ENCODE peak calls at places on chromosome 6, in ten cellular contexts. N is esophagus squamous epithelium, L is tibial nerve, M is heart left ventricle, C is adrenal gland, V is HepG2, E is suprapubic skin, H is GM12878, R is uterus, D is endothelial cell of umbilical vein. I is an unnamed sample.
A peak's percentile ranks its signal among the peaks of the same experiment; 100 is the strongest.

GRCh38 chr6:90484903-90485302 is 102.0 kb downstream of the MAP3K7 start:
- DNase-seq in R (no peak), L (no peak), V (no peak), N (no peak), M (no peak), D (no peak), C (no peak), E (no peak), H (no peak), I (no peak)

GRCh38 chr6:81169166-81169565 is 583.3 kb downstream of the TENT5A start:
- DNase-seq in H (no peak), V (no peak), N (no peak), D (peak; percentile 52), C (no peak), L (no peak), E (no peak), M (no peak), R (no peak), I (no peak)

GRCh38 chr6:7389162-7389450 is 436 bp downstream of the CAGE1 start:
- DNase-seq in H (no peak), M (no peak), V (no peak), C (peak; percentile 84), E (no peak), N (no peak), L (no peak), D (no peak), R (no peak), I (no peak)

GRCh38 chr6:136180729-136181128 is 69.4 kb downstream of the MTFR2 start:
- DNase-seq in V (no peak), D (no peak), N (no peak), C (peak; percentile 13), L (no peak), E (no peak), H (no peak), M (no peak), R (no peak), I (no peak)

GRCh38 chr6:157240059-157240959 is 83.0 kb downstream of the TMEM242 start:
- DNase-seq in N (no peak), R (peak; percentile 92), V (peak; percentile 37), C (peak; percentile 50), L (peak; percentile 50), M (peak; percentile 63), D (no peak), H (no peak), E (peak; percentile 82), I (no peak)

GRCh38 chr6:94349227-94349626 is 929.9 kb upstream of the EPHA7 start:
- DNase-seq in D (no peak), V (no peak), M (no peak), E (no peak), L (no peak), N (no peak), R (no peak), H (no peak), C (no peak), I (no peak)

GRCh38 chr6:116404706-116405105 is 34.0 kb downstream of the DSE start:
- DNase-seq in E (no peak), C (no peak), D (peak; percentile 58), H (no peak), N (no peak), R (no peak), M (no peak), V (no peak), L (no peak), I (no peak)

GRCh38 chr6:49570474-49571079 is 20.1 kb downstream of the C6orf141 start:
- DNase-seq in D (peak; percentile 67), N (no peak), M (no peak), E (no peak), R (no peak), V (peak; percentile 37), H (no peak), C (no peak), L (no peak), I (no peak)

GRCh38 chr6:68967549-68968300 is 332.6 kb downstream of the ADGRB3 start:
- DNase-seq in M (peak; percentile 63), V (peak; percentile 50), H (peak; percentile 12), N (no peak), E (no peak), R (peak; percentile 18), L (peak; percentile 81), C (peak; percentile 49), D (peak; percentile 46), I (peak; percentile 68)

GRCh38 chr6:168999392-168999791 is 254.3 kb downstream of the THBS2 start:
- DNase-seq in D (no peak), M (no peak), R (no peak), E (no peak), L (no peak), H (no peak), C (no peak), V (no peak), N (no peak), I (no peak)

GRCh38 chr6:82030301-82030700 is 217.2 kb downstream of the IBTK start:
- DNase-seq in H (no peak), L (no peak), V (no peak), E (no peak), R (no peak), M (no peak), C (no peak), D (no peak), N (no peak), I (no peak)

GRCh38 chr6:121216928-121217327 is 117.4 kb downstream of the TBC1D32 start:
- DNase-seq in N (no peak), M (no peak), R (no peak), L (no peak), C (no peak), V (no peak), D (no peak), H (no peak), E (no peak), I (no peak)

GRCh38 chr6:125839471-125839870 is 48.7 kb downstream of the NCOA7 start:
- DNase-seq in N (no peak), E (no peak), R (no peak), H (no peak), M (no peak), L (no peak), C (peak; percentile 45), D (peak; percentile 79), V (no peak), I (no peak)

GRCh38 chr6:17058550-17058949 is 43.3 kb upstream of the STMND1 start:
- DNase-seq in C (no peak), V (no peak), E (no peak), D (no peak), M (no peak), R (no peak), N (no peak), L (no peak), H (no peak), I (no peak)

GRCh38 chr6:389622-390021 is 1.9 kb upstream of the IRF4 start:
- DNase-seq in N (no peak), E (no peak), C (no peak), M (no peak), L (no peak), V (no peak), D (no peak), H (peak; percentile 86), R (no peak), I (no peak)
- H3K27me3 ChIP-seq in N (peaks cover 99% of the 10 kb centered on the region), E (peaks cover 87% of the 10 kb centered on the region), C (peaks cover 55% of the 10 kb centered on the region), M (peaks cover 85% of the 10 kb centered on the region), L (no peaks in the 10 kb centered on the region), V (peaks cover 13% of the 10 kb centered on the region), D (peaks cover 56% of the 10 kb centered on the region), H (no peaks in the 10 kb centered on the region), R (peaks cover 39% of the 10 kb centered on the region), I (peaks cover 9% of the 10 kb centered on the region)

DNA sequence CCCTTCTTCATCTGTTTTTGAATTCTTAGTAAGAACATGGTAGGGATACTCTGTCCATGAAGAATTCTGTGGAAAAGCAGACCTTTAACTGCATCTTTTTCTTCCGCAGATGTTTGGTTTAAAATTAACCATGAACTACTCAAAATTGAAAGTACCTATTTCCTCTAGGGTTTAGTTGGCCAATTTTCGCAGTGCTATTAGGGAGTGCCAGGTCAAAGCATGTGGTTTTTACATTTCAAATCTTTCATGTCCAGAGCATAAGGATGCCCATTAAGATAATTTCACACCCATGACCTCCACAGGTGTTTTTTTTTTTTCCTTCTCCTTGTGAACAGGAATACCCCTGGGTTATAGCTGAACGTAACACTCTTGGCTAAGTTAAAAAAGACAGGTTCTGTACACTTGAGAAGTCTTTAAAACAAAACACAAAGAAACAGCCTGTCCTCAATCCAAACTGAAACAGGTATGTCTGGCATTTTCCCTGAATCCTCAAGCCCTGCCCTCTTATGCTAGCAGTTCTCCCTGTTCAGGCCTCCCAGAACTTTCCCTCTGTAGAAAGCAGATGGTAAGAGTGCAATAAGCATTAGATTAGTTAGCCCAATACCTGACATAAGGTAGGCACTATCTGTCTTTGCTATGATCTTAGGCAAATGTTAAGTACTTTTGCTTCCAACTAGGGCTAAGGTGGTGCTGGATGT is 67.1 kb downstream of the ELOVL5 start:
- DNase-seq in V (no peak), M (no peak), H (no peak), L (no peak), R (no peak), E (no peak), C (no peak), N (no peak), D (no peak), I (no peak)
- H3K27ac ChIP-seq in V (no peak overlapping the region), M (peak overlapping the region; percentile 59), H (no peak overlapping the region), L (no peak overlapping the region), R (no peak overlapping the region), E (no peak overlapping the region), C (peak overlapping the region; percentile 47), N (peak overlapping the region; percentile 4), D (no peak overlapping the region), I (no peak overlapping the region)

GRCh38 chr6:30093951-30094350 is 18.4 kb upstream of the RNF39 start:
- DNase-seq in M (no peak), R (no peak), D (no peak), H (no peak), C (no peak), N (no peak), V (no peak), L (no peak), E (no peak), I (no peak)

GRCh38 chr6:30092852-30093543 is 17.4 kb upstream of the RNF39 start:
- DNase-seq in V (no peak), H (no peak), N (no peak), M (no peak), C (no peak), L (no peak), R (no peak), D (no peak), E (peak; percentile 43), I (no peak)

GRCh38 chr6:30096829-30097228 is 16.1 kb downstream of the TRIM31 start:
- DNase-seq in D (no peak), R (no peak), C (no peak), H (no peak), V (no peak), E (no peak), N (no peak), M (no peak), L (no peak), I (no peak)

GRCh38 chr6:30087876-30088275 is 12.3 kb upstream of the RNF39 start:
- DNase-seq in C (no peak), L (no peak), M (no peak), H (no peak), V (no peak), R (no peak), D (no peak), N (no peak), E (no peak), I (no peak)

GRCh38 chr6:30091577-30092381 is 16.2 kb upstream of the RNF39 start:
- DNase-seq in N (no peak), M (peak; percentile 22), L (no peak), C (peak; percentile 96), D (no peak), R (no peak), V (peak; percentile 30), E (peak; percentile 72), H (no peak), I (no peak)
- TF ChIP-seq POLR2A in N (no peak), M (no peak), L (no peak), C (peak; percentile 81), D (no peak), R (no peak), V (no peak), E (no peak), H (no peak), I (no peak)

GRCh38 chr6:11043961-11044711 is at the start of gene ELOVL2:
- DNase-seq in N (no peak), V (peak; percentile 59), L (no peak), R (no peak), D (peak; percentile 14), H (no peak), C (peak; percentile 16), E (no peak), M (peak; percentile 49), I (peak; percentile 58)
- H3K27me3 ChIP-seq in N (peaks cover 86% of the 10 kb centered on the region), V (no peaks in the 10 kb centered on the region), L (no peaks in the 10 kb centered on the region), R (peaks cover 20% of the 10 kb centered on the region), D (peaks cover 75% of the 10 kb centered on the region), H (peaks cover 8% of the 10 kb centered on the region), C (peaks cover 34% of the 10 kb centered on the region), E (peaks cover 92% of the 10 kb centered on the region), M (peaks cover 60% of the 10 kb centered on the region), I (no peaks in the 10 kb centered on the region)